ENCODE peak calls at places on chromosome 19, in seven cellular contexts. T is astrocyte, A is GM23248, D is PC-3, X is mammary epithelial cell, P is A673, S is fibroblast of lung. N is an unnamed sample.

GRCh38 chr19:17557461-17557860 is 2.0 kb downstream of the COLGALT1 start:
- DNase-seq in T (no peak), A (no peak), D (no peak), X (no peak), P (no peak), S (no peak), N (no peak)

GRCh38 chr19:23706657-23707056 is 19.6 kb upstream of the ZNF675 start:
- DNase-seq in T (no peak), A (no peak), D (no peak), X (no peak), P (no peak), S (no peak), N (no peak)

GRCh38 chr19:13398780-13399726 is 107.2 kb downstream of the CACNA1A start:
- DNase-seq in T (peak), A (peak), D (peak), X (peak), P (peak), S (peak), N (no peak)

GRCh38 chr19:54317108-54317964 is 4.4 kb upstream of the LILRA5 start:
- DNase-seq in T (no peak), A (no peak), D (no peak), X (no peak), P (no peak), S (no peak), N (no peak)

GRCh38 chr19:50461066-50461875 is 15.0 kb upstream of the EMC10 start:
- DNase-seq in T (peak), A (peak), D (peak), X (peak), P (peak), S (peak), N (peak)

GRCh38 chr19:29712744-29713516 is 2.1 kb downstream of the C19orf12 start:
- DNase-seq in T (no peak), A (no peak), D (no peak), X (no peak), P (no peak), S (no peak), N (no peak)

GRCh38 chr19:50697414-50698124 is 22.0 kb downstream of the SHANK1 start:
- DNase-seq in T (no peak), A (no peak), D (no peak), X (no peak), P (no peak), S (no peak), N (no peak)

GRCh38 chr19:14758816-14759215 is 19.5 kb downstream of the ADGRE2 start:
- DNase-seq in T (no peak), A (no peak), D (peak), X (peak), P (peak), S (no peak), N (peak)

GRCh38 chr19:43755256-43755801 is 567 bp upstream of the SMG9 start:
- DNase-seq in T (peak), A (peak), D (peak), X (peak), P (peak), S (peak), N (peak)

GRCh38 chr19:2503521-2504109 is 27.7 kb downstream of the GADD45B start:
- DNase-seq in T (peak), A (peak), D (peak), X (peak), P (no peak), S (peak), N (peak)

GRCh38 chr19:21604351-21604926 is 99.0 kb downstream of the ZNF429 start:
- DNase-seq in T (peak), A (peak), D (peak), X (peak), P (no peak), S (peak), N (no peak)

GRCh38 chr19:46537136-46538097 is 41.8 kb upstream of the PNMA8B start:
- DNase-seq in T (no peak), A (peak), D (peak), X (peak), P (peak), S (peak), N (peak)

GRCh38 chr19:38538793-38539528 is 78.8 kb downstream of the MAP4K1 start:
- DNase-seq in T (no peak), A (no peak), D (no peak), X (peak), P (no peak), S (no peak), N (no peak)

GRCh38 chr19:50607874-50608785 is 31.6 kb downstream of the SYT3 start:
- DNase-seq in T (peak), A (peak), D (peak), X (peak), P (peak), S (peak), N (peak)

GRCh38 chr19:33032218-33032781 is 32.4 kb downstream of the RHPN2 start:
- DNase-seq in T (no peak), A (no peak), D (peak), X (no peak), P (no peak), S (no peak), N (peak)

GRCh38 chr19:38470788-38471480 is 37.4 kb downstream of the RYR1 start:
- DNase-seq in T (no peak), A (no peak), D (no peak), X (no peak), P (no peak), S (no peak), N (no peak)

GRCh38 chr19:11581740-11582139 is 4.3 kb upstream of the ACP5 start:
- DNase-seq in T (peak), A (peak), D (no peak), X (no peak), P (no peak), S (no peak), N (no peak)

GRCh38 chr19:14530505-14530904 is 1.1 kb downstream of the TECR start:
- DNase-seq in T (no peak), A (no peak), D (no peak), X (no peak), P (no peak), S (no peak), N (no peak)

GRCh38 chr19:23395041-23395721 is at the start of gene ZNF91:
- DNase-seq in T (peak), A (peak), D (peak), X (peak), P (peak), S (peak), N (peak)

GRCh38 chr19:38949580-38950367 is 19.0 kb downstream of the MRPS12 start:
- DNase-seq in T (peak), A (peak), D (peak), X (peak), P (peak), S (peak), N (peak)

GRCh38 chr19:6738726-6739389 is 622 bp upstream of the TRIP10 start:
- DNase-seq in T (peak), A (peak), D (no peak), X (peak), P (peak), S (no peak), N (peak)

GRCh38 chr19:3068071-3068470 is 5.8 kb upstream of the TLE5 start:
- DNase-seq in T (no peak), A (no peak), D (no peak), X (no peak), P (no peak), S (no peak), N (no peak)

GRCh38 chr19:4555657-4556561 is 3.6 kb downstream of the SEMA6B start:
- DNase-seq in T (no peak), A (no peak), D (peak), X (no peak), P (no peak), S (no peak), N (peak)

GRCh38 chr19:14116918-14117578 is 514 bp downstream of the PRKACA start:
- DNase-seq in T (no peak), A (peak), D (no peak), X (no peak), P (no peak), S (no peak), N (peak)

GRCh38 chr19:40225440-40226305 is 816 bp downstream of the CCNP start:
- DNase-seq in T (no peak), A (peak), D (no peak), X (no peak), P (no peak), S (peak), N (no peak)

GRCh38 chr19:32909257-32909656 is 39.7 kb upstream of the SLC7A9 start:
- DNase-seq in T (no peak), A (no peak), D (no peak), X (no peak), P (no peak), S (no peak), N (no peak)

DNA sequence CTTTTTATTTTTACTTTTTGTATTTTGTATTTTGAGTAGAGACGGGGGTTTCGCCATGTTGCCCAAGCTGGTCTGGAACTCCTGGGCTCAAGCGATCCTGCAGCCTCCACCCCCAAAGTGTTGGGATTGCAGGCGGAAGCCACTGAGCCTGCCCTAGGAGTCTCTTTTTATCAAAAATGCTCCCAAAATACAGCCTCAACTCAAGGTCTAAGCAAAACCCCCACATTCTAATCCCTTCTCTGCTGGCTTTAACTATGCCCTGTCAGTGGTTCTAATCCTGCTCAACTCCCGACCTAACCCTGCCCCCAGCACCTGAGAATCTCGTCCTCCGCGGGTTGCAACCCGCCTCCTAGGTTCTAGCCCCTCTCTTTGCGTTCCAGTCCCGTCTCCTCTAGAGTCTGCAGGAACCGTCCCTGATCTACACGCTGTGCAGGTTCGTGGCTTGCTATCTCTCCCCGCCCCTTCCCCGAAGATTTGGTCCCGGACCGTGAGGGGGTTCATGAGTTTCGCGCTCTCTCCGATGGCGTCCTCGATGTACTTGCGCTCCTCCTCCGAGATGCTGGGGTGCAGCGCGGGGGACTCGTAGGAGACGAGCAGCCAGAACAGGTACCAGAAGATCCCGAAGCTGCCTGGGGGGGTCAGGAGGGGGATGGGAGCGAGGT is 8.0 kb downstream of the SLC17A7 start:
- DNase-seq in T (no peak), A (no peak), D (no peak), X (no peak), P (no peak), S (no peak), N (no peak)
- TF ChIP-seq EZH2 in T (peak), A (peak), D (no peak), X (no peak), P (no peak), S (peak), N (no peak)

GRCh38 chr19:8366961-8367326 is 3.0 kb downstream of the ANGPTL4 start:
- DNase-seq in T (peak), A (peak), D (no peak), X (no peak), P (no peak), S (peak), N (no peak)

GRCh38 chr19:8367327-8368001 is 3.5 kb downstream of the ANGPTL4 start:
- DNase-seq in T (peak), A (peak), D (peak), X (peak), P (peak), S (peak), N (peak)

GRCh38 chr19:8361921-8362793 is 1.8 kb upstream of the ANGPTL4 start:
- DNase-seq in T (peak), A (peak), D (peak), X (peak), P (peak), S (peak), N (peak)

GRCh38 chr19:8366121-8366581 is 2.2 kb downstream of the ANGPTL4 start:
- DNase-seq in T (no peak), A (no peak), D (no peak), X (no peak), P (no peak), S (no peak), N (no peak)

GRCh38 chr19:8363803-8364771 is at the start of gene ANGPTL4:
- DNase-seq in T (peak), A (peak), D (peak), X (peak), P (peak), S (peak), N (peak)
- TF ChIP-seq EZH2 in T (no peak), A (no peak), D (no peak), X (no peak), P (no peak), S (no peak), N (no peak)

GRCh38 chr19:48635966-48636858 is 967 bp downstream of the DBP start:
- DNase-seq in T (no peak), A (peak), D (no peak), X (no peak), P (peak), S (no peak), N (peak)
- TF ChIP-seq EZH2 in T (peak), A (no peak), D (no peak), X (no peak), P (no peak), S (no peak), N (no peak)

GRCh38 chr19:56403764-56404704 is at the start of gene ZNF583:
- DNase-seq in T (peak), A (peak), D (no peak), X (peak), P (peak), S (peak), N (peak)

GRCh38 chr19:56398809-56399208 is 5.3 kb upstream of the ZNF583 start:
- DNase-seq in T (no peak), A (no peak), D (no peak), X (no peak), P (no peak), S (no peak), N (no peak)

GRCh38 chr19:56404705-56405056 is 549 bp downstream of the ZNF583 start:
- DNase-seq in T (no peak), A (peak), D (no peak), X (no peak), P (no peak), S (no peak), N (no peak)

GRCh38 chr19:56403261-56403660 is 871 bp upstream of the ZNF583 start:
- DNase-seq in T (peak), A (peak), D (no peak), X (no peak), P (peak), S (peak), N (no peak)

GRCh38 chr19:56400485-56400884 is 3.6 kb upstream of the ZNF583 start:
- DNase-seq in T (no peak), A (no peak), D (no peak), X (no peak), P (no peak), S (no peak), N (no peak)
- TF ChIP-seq EZH2 in T (no peak), A (no peak), D (no peak), X (no peak), P (no peak), S (no peak), N (no peak)

GRCh38 chr19:48297975-48298374 is 27.4 kb upstream of the EMP3 start:
- DNase-seq in T (no peak), A (no peak), D (no peak), X (no peak), P (no peak), S (no peak), N (no peak)
- TF ChIP-seq EZH2 in T (no peak), A (no peak), D (no peak), X (no peak), P (no peak), S (no peak), N (no peak)

GRCh38 chr19:19261350-19262189 is 11.5 kb downstream of the TM6SF2 start:
- DNase-seq in T (no peak), A (peak), D (no peak), X (no peak), P (no peak), S (no peak), N (peak)
- TF ChIP-seq EZH2 in T (peak), A (no peak), D (no peak), X (peak), P (peak), S (no peak), N (peak)

DNA sequence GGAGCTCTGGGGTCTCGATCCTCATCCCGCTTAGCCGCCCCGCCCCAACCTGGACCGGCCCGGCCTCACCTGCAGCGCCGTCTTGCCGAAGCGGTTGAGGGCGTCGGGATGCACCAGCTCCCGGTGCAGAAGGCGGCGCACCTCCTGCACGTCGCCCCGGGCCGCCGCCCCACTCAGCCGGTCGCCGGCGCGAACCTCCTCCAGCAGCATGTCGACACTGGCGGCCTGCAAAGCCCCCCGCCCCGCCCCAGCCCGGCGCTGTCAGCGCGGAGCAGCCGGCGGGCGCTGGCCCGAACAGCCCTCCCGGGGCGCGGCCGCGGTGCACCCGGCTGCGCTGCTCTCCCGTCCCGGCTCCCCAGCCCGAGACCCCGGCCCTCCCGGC is 344 bp downstream of the CDKN2D start:
- DNase-seq in T (no peak), A (peak), D (peak), X (peak), P (no peak), S (no peak), N (peak)
- TF ChIP-seq EZH2 in T (no peak), A (no peak), D (no peak), X (no peak), P (no peak), S (no peak), N (no peak)

DNA sequence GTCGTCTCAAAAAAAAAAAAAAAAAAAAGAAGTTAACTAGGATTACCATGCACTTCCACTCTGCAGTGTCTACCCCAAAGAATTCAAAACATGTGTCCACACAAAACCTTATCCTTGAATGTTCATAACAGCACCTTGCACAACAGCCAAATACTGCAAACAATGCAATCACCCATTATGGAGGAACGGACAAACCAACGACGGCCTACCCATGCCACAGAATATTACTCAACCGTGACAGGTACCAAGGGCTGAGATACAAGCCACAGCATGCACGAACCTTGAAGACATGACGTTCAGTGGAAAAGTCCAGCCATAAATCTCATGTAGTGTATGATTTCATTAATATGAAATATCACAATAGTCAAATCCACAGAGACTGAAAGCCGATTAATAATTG is 3.0 kb upstream of the SHISA7 start:
- DNase-seq in T (no peak), A (no peak), D (no peak), X (peak), P (no peak), S (no peak), N (no peak)
- TF ChIP-seq EZH2 in T (no peak), A (no peak), D (no peak), X (no peak), P (no peak), S (no peak), N (no peak)

DNA sequence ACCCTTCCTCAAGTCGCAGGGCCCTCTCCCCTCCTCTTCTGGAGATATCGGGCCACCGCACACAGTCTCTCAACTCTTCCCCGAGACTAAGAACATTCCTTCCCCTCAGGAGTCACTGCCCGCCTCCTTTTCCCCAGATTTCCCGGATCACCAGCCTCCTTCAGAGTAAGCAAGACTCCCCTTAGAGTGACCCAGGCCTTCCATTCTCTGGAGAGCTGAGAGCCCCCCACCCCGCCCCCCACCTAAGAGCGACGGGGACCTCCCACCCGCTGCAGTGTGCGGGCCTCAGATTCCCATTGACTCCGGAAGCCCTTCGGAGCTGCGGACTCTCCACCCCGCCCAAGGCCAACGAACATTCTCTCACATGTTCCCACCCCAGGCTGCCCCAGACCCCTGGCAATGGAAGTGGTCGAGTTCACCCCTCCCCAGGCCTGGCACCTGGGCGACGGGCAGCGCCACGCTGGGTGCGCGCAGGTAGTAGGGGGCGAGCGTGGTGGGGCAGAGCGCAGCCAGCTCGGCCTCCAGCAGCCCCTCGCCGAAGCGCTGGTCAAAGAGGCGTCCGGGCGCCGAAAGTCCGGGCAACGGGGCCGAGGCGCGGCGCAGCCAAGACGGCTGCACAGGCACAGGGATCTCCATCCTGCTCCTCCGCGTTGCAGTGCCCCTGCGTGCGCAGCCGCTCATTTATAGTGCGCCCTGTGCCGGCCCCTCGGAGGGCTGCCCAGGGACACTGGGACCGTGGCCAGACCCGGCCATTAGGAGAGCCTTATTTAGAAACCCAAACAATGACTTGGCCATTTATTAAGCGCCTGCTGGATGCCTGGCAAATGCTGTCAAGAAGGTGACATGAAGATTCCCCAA is at the start of gene HSPB6:
- DNase-seq in T (peak), A (peak), D (no peak), X (no peak), P (no peak), S (peak), N (peak)
- TF ChIP-seq EZH2 in T (no peak), A (no peak), D (no peak), X (no peak), P (no peak), S (no peak), N (peak)

N was measured in hepatocyte.